ENCODE peak calls at places on chromosomes 12 and 14, in nine cellular contexts. Z is anterior cingulate cortex; D is nephron progenitor cell; P is HTR-8/SVneo; H is LoVo; S is HuH-7.5; W is body of pancreas; C is stimulated activated CD4-positive, alpha-beta T cell treated with anti-CD3 and anti-CD28 coated beads, Interleukin-2, amount 100 ng/mL, for 24 hours; J is germinal center. F is an unnamed sample.

GRCh38 chr14:92645841-92646478 is 102.5 kb downstream of the LGMN start:
- DNase-seq in Z (no peak), D (no peak), P (no peak), H (no peak), S (no peak), W (no peak), C (no peak), J (no peak), F (no peak)

GRCh38 chr12:100752841-100753240 is 41.7 kb upstream of the ANO4 start:
- DNase-seq in Z (no peak), D (no peak), P (no peak), H (no peak), S (no peak), W (no peak), C (no peak), J (no peak), F (no peak)

GRCh38 chr14:89255852-89256251 is 161.2 kb downstream of the FOXN3 start:
- DNase-seq in Z (no peak), D (no peak), P (no peak), H (no peak), S (no peak), W (no peak), C (no peak), J (no peak), F (no peak)

GRCh38 chr14:24513009-24513408 is 4.9 kb upstream of the CMA1 start:
- DNase-seq in Z (no peak), D (peak), P (no peak), H (no peak), S (no peak), W (no peak), C (no peak), J (no peak), F (no peak)

GRCh38 chr12:81800298-81801148 is 41.4 kb upstream of the PPFIA2 start:
- DNase-seq in Z (peak), D (no peak), P (no peak), H (no peak), S (no peak), W (no peak), C (no peak), J (no peak), F (no peak)

GRCh38 chr12:6180300-6181051 is 19.7 kb upstream of the CD9 start:
- DNase-seq in Z (no peak), D (no peak), P (peak), H (peak), S (no peak), W (peak), C (no peak), J (no peak), F (peak)

GRCh38 chr12:111270128-111270651 is 98.7 kb downstream of the PHETA1 start:
- DNase-seq in Z (no peak), D (no peak), P (no peak), H (no peak), S (no peak), W (no peak), C (no peak), J (no peak), F (no peak)

GRCh38 chr14:22598099-22598895 is at the start of gene ABHD4:
- DNase-seq in Z (peak), D (peak), P (peak), H (peak), S (peak), W (peak), C (peak), J (peak), F (no peak)

GRCh38 chr12:9710584-9711375 is 22.1 kb downstream of the CLECL1 start:
- DNase-seq in Z (no peak), D (no peak), P (no peak), H (no peak), S (no peak), W (no peak), C (no peak), J (no peak), F (no peak)

GRCh38 chr12:53205747-53206146 is 1.3 kb downstream of the ITGB7 start:
- DNase-seq in Z (no peak), D (no peak), P (peak), H (no peak), S (no peak), W (peak), C (peak), J (no peak), F (no peak)

GRCh38 chr14:33851931-33852330 is 98.9 kb downstream of the EGLN3 start:
- DNase-seq in Z (no peak), D (no peak), P (no peak), H (no peak), S (no peak), W (no peak), C (no peak), J (no peak), F (no peak)

GRCh38 chr14:50000215-50001145 is 107.6 kb downstream of the ARF6 start:
- DNase-seq in Z (peak), D (peak), P (no peak), H (peak), S (no peak), W (peak), C (peak), J (peak), F (peak)

GRCh38 chr14:63457498-63457897 is 85.7 kb downstream of the PPP2R5E start:
- DNase-seq in Z (no peak), D (peak), P (no peak), H (no peak), S (peak), W (peak), C (no peak), J (no peak), F (no peak)

GRCh38 chr12:96193725-96194571 is at the start of gene ELK3:
- DNase-seq in Z (peak), D (peak), P (peak), H (peak), S (peak), W (peak), C (peak), J (peak), F (no peak)

GRCh38 chr14:84401631-84402030 is 1128.3 kb upstream of the FLRT2 start:
- DNase-seq in Z (no peak), D (no peak), P (no peak), H (no peak), S (no peak), W (no peak), C (no peak), J (no peak), F (no peak)

GRCh38 chr14:93926209-93926872 is 803 bp upstream of the FAM181A start:
- DNase-seq in Z (peak), D (no peak), P (no peak), H (no peak), S (no peak), W (no peak), C (no peak), J (no peak), F (no peak)

GRCh38 chr12:752673-753400 is 458 bp downstream of the WNK1 start:
- DNase-seq in Z (peak), D (peak), P (no peak), H (peak), S (peak), W (peak), C (peak), J (peak), F (no peak)

GRCh38 chr14:103393687-103394626 is 8.7 kb downstream of the MARK3 start:
- DNase-seq in Z (no peak), D (no peak), P (no peak), H (peak), S (no peak), W (peak), C (no peak), J (no peak), F (no peak)

GRCh38 chr12:123761841-123762714 is at the start of gene DNAH10:
- DNase-seq in Z (no peak), D (peak), P (no peak), H (no peak), S (peak), W (no peak), C (peak), J (peak), F (no peak)

GRCh38 chr14:75310295-75311059 is 31.8 kb downstream of the FOS start:
- DNase-seq in Z (peak), D (peak), P (no peak), H (no peak), S (no peak), W (peak), C (no peak), J (no peak), F (no peak)

GRCh38 chr14:94867931-94868597 is 98.2 kb upstream of the GSC start:
- DNase-seq in Z (peak), D (no peak), P (no peak), H (no peak), S (no peak), W (peak), C (no peak), J (no peak), F (no peak)

GRCh38 chr12:13205809-13206559 is 9.5 kb downstream of the EMP1 start:
- DNase-seq in Z (no peak), D (no peak), P (peak), H (peak), S (no peak), W (no peak), C (peak), J (no peak), F (peak)

GRCh38 chr12:48998497-48999353 is 450 bp downstream of the DDN start:
- DNase-seq in Z (no peak), D (no peak), P (no peak), H (no peak), S (peak), W (no peak), C (no peak), J (no peak), F (no peak)

GRCh38 chr12:31215521-31216232 is 110.3 kb downstream of the SINHCAF start:
- DNase-seq in Z (no peak), D (no peak), P (no peak), H (no peak), S (no peak), W (peak), C (no peak), J (no peak), F (no peak)

GRCh38 chr12:10668526-10668925 is 5.3 kb downstream of the STYK1 start:
- DNase-seq in Z (no peak), D (no peak), P (no peak), H (no peak), S (no peak), W (no peak), C (no peak), J (no peak), F (no peak)

GRCh38 chr12:30880061-30880460 is 46.5 kb upstream of the TSPAN11 start:
- DNase-seq in Z (no peak), D (peak), P (no peak), H (no peak), S (no peak), W (no peak), C (no peak), J (no peak), F (no peak)

GRCh38 chr14:71932229-71932951 is at the start of gene RGS6:
- DNase-seq in Z (no peak), D (peak), P (no peak), H (peak), S (peak), W (peak), C (no peak), J (peak), F (peak)

GRCh38 chr12:126219654-126220279 is 1154.5 kb downstream of the AACS start:
- DNase-seq in Z (no peak), D (no peak), P (no peak), H (no peak), S (no peak), W (no peak), C (no peak), J (no peak), F (no peak)

GRCh38 chr14:32469388-32470160 is 140.5 kb downstream of the AKAP6 start:
- DNase-seq in Z (no peak), D (no peak), P (peak), H (peak), S (no peak), W (no peak), C (no peak), J (no peak), F (peak)

GRCh38 chr12:21644516-21644915 is 13.1 kb downstream of the LDHB start:
- DNase-seq in Z (no peak), D (no peak), P (no peak), H (no peak), S (no peak), W (no peak), C (no peak), J (no peak), F (no peak)

GRCh38 chr14:26334288-26334687 is 263.5 kb downstream of the NOVA1 start:
- DNase-seq in Z (no peak), D (no peak), P (no peak), H (no peak), S (no peak), W (no peak), C (no peak), J (no peak), F (no peak)

GRCh38 chr14:95291859-95292542 is 27.7 kb downstream of the CLMN start:
- DNase-seq in Z (peak), D (no peak), P (no peak), H (peak), S (no peak), W (peak), C (no peak), J (no peak), F (peak)

GRCh38 chr14:103621860-103622259 is 7.2 kb upstream of the KLC1 start:
- DNase-seq in Z (no peak), D (no peak), P (no peak), H (no peak), S (no peak), W (no peak), C (no peak), J (no peak), F (no peak)

GRCh38 chr12:754238-754816 is 1.9 kb downstream of the WNK1 start:
- DNase-seq in Z (peak), D (no peak), P (no peak), H (no peak), S (no peak), W (peak), C (no peak), J (peak), F (no peak)

GRCh38 chr12:110246690-110247339 is 34.2 kb upstream of the ATP2A2 start:
- DNase-seq in Z (no peak), D (no peak), P (no peak), H (no peak), S (no peak), W (no peak), C (no peak), J (no peak), F (no peak)

GRCh38 chr12:95548539-95549391 is 2.5 kb downstream of the USP44 start:
- DNase-seq in Z (peak), D (peak), P (peak), H (no peak), S (no peak), W (peak), C (peak), J (peak), F (no peak)

GRCh38 chr12:99911076-99911475 is 73.7 kb downstream of the ANKS1B start:
- DNase-seq in Z (no peak), D (peak), P (peak), H (no peak), S (no peak), W (peak), C (no peak), J (no peak), F (no peak)

F was measured in HCT116.